ENCODE peak calls at places on chromosomes 7 and 10, in five cellular contexts. U, I, G, E and O are unnamed samples.

GRCh38 chr7:36668080-36668479 is 56.2 kb downstream of the AOAH start:
- DNase-seq in U (no peak), I (no peak), G (no peak), E (no peak), O (no peak)

GRCh38 chr10:85609509-85609908 is 757.1 kb downstream of the GRID1 start:
- DNase-seq in U (no peak), I (no peak), G (no peak), E (peak; percentile 14), O (no peak)

GRCh38 chr7:116512524-116513188 is 12.2 kb upstream of the CAV1 start:
- DNase-seq in U (no peak), I (peak; percentile 64), G (no peak), E (peak; percentile 78), O (no peak)

GRCh38 chr10:125337510-125337909 is 177.1 kb upstream of the CTBP2 start:
- DNase-seq in U (no peak), I (no peak), G (no peak), E (no peak), O (no peak)

GRCh38 chr10:110600487-110601101 is 33.1 kb downstream of the SMC3 start:
- DNase-seq in U (no peak), I (peak; percentile 77), G (no peak), E (peak; percentile 69), O (no peak)

GRCh38 chr7:29194594-29195417 is at the start of gene CHN2:
- DNase-seq in U (peak; percentile 67), I (peak; percentile 30), G (peak; percentile 39), E (no peak), O (peak; percentile 62)

GRCh38 chr7:121420976-121421375 is 24.9 kb upstream of the FAM3C start:
- DNase-seq in U (no peak), I (no peak), G (no peak), E (no peak), O (no peak)

GRCh38 chr10:11468126-11468742 is 143.2 kb downstream of the USP6NL start:
- DNase-seq in U (no peak), I (no peak), G (no peak), E (peak; percentile 41), O (no peak)

GRCh38 chr7:83936056-83936703 is 258.4 kb downstream of the SEMA3A start:
- DNase-seq in U (peak; percentile 50), I (peak; percentile 86), G (peak; percentile 13), E (peak; percentile 26), O (peak; percentile 22)

GRCh38 chr10:66651308-66652082 is 274.3 kb upstream of the LRRTM3 start:
- DNase-seq in U (no peak), I (no peak), G (no peak), E (no peak), O (no peak)

GRCh38 chr10:1966698-1967097 is 229.4 kb upstream of the ADARB2 start:
- DNase-seq in U (no peak), I (no peak), G (no peak), E (peak; percentile 23), O (no peak)

GRCh38 chr7:12158334-12159060 is 52.6 kb upstream of the TMEM106B start:
- DNase-seq in U (no peak), I (peak; percentile 7), G (no peak), E (no peak), O (no peak)